ENCODE peak calls at places on chromosomes 1 and 21, in four cellular contexts. One of them, this sample, is unnamed.

GRCh38 chr1:209621329-209621728 is 30.9 kb downstream of the LAMB3 start:
- DNase-seq in K562: no peak
- DNase-seq in GM12878: no peak
- DNase-seq in HepG2: no peak
- DNase-seq in this sample: no peak

GRCh38 chr21:45147473-45148315 is 73.3 kb downstream of the ADARB1 start:
- DNase-seq in K562: peak; percentile 48
- DNase-seq in GM12878: no peak
- DNase-seq in HepG2: no peak
- DNase-seq in this sample: no peak

GRCh38 chr1:68963353-68963752 is 466.5 kb upstream of the DEPDC1 start:
- DNase-seq in K562: no peak
- DNase-seq in GM12878: no peak
- DNase-seq in HepG2: no peak
- DNase-seq in this sample: no peak

GRCh38 chr1:204445860-204446412 is 34.3 kb upstream of the PPP1R15B start:
- DNase-seq in K562: peak; percentile 79
- DNase-seq in GM12878: no peak
- DNase-seq in HepG2: peak; percentile 18
- DNase-seq in this sample: peak; percentile 92

GRCh38 chr1:24418898-24419628 is 3.5 kb downstream of the NIPAL3 start:
- DNase-seq in K562: peak; percentile 72
- DNase-seq in GM12878: no peak
- DNase-seq in HepG2: no peak
- DNase-seq in this sample: no peak

GRCh38 chr1:155929057-155929456 is 5.2 kb downstream of the KHDC4 start:
- DNase-seq in K562: no peak
- DNase-seq in GM12878: no peak
- DNase-seq in HepG2: no peak
- DNase-seq in this sample: no peak

GRCh38 chr1:226681652-226682493 is 57.2 kb downstream of the ITPKB start:
- DNase-seq in K562: no peak
- DNase-seq in GM12878: no peak
- DNase-seq in HepG2: no peak
- DNase-seq in this sample: no peak

GRCh38 chr1:228374711-228375577 is 31.7 kb downstream of the TRIM11 start:
- DNase-seq in K562: no peak
- DNase-seq in GM12878: no peak
- DNase-seq in HepG2: no peak
- DNase-seq in this sample: no peak

GRCh38 chr1:85465099-85465790 is at the start of gene DDAH1:
- DNase-seq in K562: no peak
- DNase-seq in GM12878: no peak
- DNase-seq in HepG2: peak; percentile 29
- DNase-seq in this sample: peak; percentile 72

GRCh38 chr1:94067196-94067595 is 53.8 kb downstream of the ABCA4 start:
- DNase-seq in K562: no peak
- DNase-seq in GM12878: no peak
- DNase-seq in HepG2: no peak
- DNase-seq in this sample: no peak

GRCh38 chr1:17825273-17826164 is 70.4 kb downstream of the ACTL8 start:
- DNase-seq in K562: no peak
- DNase-seq in GM12878: no peak
- DNase-seq in HepG2: no peak
- DNase-seq in this sample: no peak

GRCh38 chr1:97499667-97500066 is 421.2 kb downstream of the DPYD start:
- DNase-seq in K562: no peak
- DNase-seq in GM12878: no peak
- DNase-seq in HepG2: no peak
- DNase-seq in this sample: no peak

GRCh38 chr1:13643017-13643416 is 57.0 kb upstream of the PRDM2 start:
- DNase-seq in K562: no peak
- DNase-seq in GM12878: no peak
- DNase-seq in HepG2: no peak
- DNase-seq in this sample: no peak

GRCh38 chr1:247357062-247357780 is 25.6 kb upstream of the ZNF496 start:
- DNase-seq in K562: no peak
- DNase-seq in GM12878: no peak
- DNase-seq in HepG2: no peak
- DNase-seq in this sample: no peak

GRCh38 chr1:95195046-95195445 is 39.0 kb upstream of the RWDD3 start:
- DNase-seq in K562: no peak
- DNase-seq in GM12878: no peak
- DNase-seq in HepG2: no peak
- DNase-seq in this sample: no peak

GRCh38 chr1:231724876-231725647 is 98.5 kb downstream of the DISC1 start:
- DNase-seq in K562: peak; percentile 74
- DNase-seq in GM12878: no peak
- DNase-seq in HepG2: peak; percentile 57
- DNase-seq in this sample: peak; percentile 70

GRCh38 chr1:12339861-12340557 is 110.2 kb downstream of the VPS13D start:
- DNase-seq in K562: no peak
- DNase-seq in GM12878: no peak
- DNase-seq in HepG2: no peak
- DNase-seq in this sample: no peak

GRCh38 chr1:92340154-92340553 is 41.3 kb downstream of the RPAP2 start:
- DNase-seq in K562: no peak
- DNase-seq in GM12878: no peak
- DNase-seq in HepG2: no peak
- DNase-seq in this sample: no peak

GRCh38 chr1:20426923-20427322 is 59.1 kb downstream of the CAMK2N1 start:
- DNase-seq in K562: no peak
- DNase-seq in GM12878: no peak
- DNase-seq in HepG2: peak; percentile 8
- DNase-seq in this sample: no peak

GRCh38 chr1:36023098-36023769 is 60.7 kb upstream of the TEKT2 start:
- DNase-seq in K562: no peak
- DNase-seq in GM12878: peak; percentile 90
- DNase-seq in HepG2: no peak
- DNase-seq in this sample: no peak

GRCh38 chr21:41437754-41438153 is 11.7 kb downstream of the MX1 start:
- DNase-seq in K562: no peak
- DNase-seq in GM12878: no peak
- DNase-seq in HepG2: no peak
- DNase-seq in this sample: no peak

GRCh38 chr21:17610862-17611261 is 1.8 kb downstream of the BTG3 start:
- DNase-seq in K562: peak; percentile 6
- DNase-seq in GM12878: no peak
- DNase-seq in HepG2: peak; percentile 13
- DNase-seq in this sample: no peak

GRCh38 chr1:212699839-212700596 is at the start of gene BATF3:
- DNase-seq in K562: no peak
- DNase-seq in GM12878: no peak
- DNase-seq in HepG2: no peak
- DNase-seq in this sample: no peak

GRCh38 chr1:74343191-74343590 is 108.0 kb downstream of the TNNI3K start:
- DNase-seq in K562: no peak
- DNase-seq in GM12878: no peak
- DNase-seq in HepG2: no peak
- DNase-seq in this sample: peak; percentile 16

DNA sequence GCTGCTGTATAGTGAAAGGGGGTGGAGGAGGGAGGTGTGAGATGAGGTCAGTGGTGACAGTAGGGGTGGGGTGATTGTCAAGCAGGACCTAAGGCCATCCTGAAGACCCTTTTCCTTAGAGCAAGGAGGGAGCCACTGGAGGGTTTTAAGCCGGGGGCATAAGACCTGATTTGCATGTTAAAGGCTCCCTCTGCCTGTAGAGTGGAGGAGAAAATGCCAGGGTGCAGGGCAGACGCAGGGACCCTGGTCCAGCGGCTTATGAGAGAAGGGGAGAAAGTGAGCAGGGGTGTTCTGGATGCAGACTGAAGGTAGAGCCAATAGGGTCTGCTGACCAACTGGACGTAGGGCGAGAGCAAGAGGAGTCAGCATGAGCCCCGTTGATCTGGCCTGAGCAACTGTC is 154.1 kb downstream of the TRABD2B start:
- DNase-seq in K562: no peak
- DNase-seq in GM12878: no peak
- DNase-seq in HepG2: no peak
- DNase-seq in this sample: no peak
- TF ChIP-seq USF2 in K562: no peak
- TF ChIP-seq USF2 in GM12878: no peak
- TF ChIP-seq USF2 in HepG2: no peak
- TF ChIP-seq USF2 in this sample: no peak

DNA sequence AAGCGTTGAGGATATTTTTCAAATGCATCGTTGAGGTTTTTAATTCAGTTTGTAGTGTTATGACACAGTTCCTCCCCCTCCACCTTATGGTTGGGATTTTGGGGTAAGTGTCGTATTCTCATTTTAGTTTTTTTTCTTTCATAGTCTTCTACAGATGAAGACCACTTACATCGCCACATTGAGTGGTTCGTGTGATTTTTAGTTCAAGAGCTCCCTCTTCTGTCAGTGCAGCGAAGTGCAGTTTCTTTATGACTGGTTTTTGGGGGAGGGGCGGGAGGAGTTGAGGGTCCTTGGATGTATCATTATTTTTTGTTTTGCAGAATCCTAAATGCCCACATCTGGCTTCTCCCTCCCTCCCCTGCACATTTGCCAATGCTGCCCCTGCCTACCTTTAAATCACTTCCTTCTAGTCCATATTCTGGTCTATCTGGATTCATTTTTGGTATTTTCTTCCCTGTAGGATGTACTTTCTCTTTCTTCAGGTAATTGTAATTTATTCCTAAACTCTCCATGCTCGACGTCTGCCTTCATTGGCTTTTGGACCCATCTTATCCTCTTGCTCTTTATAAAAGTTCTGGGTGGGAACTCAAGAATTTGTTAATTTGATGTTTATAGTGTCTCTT is 433.1 kb downstream of the CAMTA1 start:
- DNase-seq in K562: peak; percentile 72
- DNase-seq in GM12878: no peak
- DNase-seq in HepG2: peak; percentile 44
- DNase-seq in this sample: peak; percentile 67
- TF ChIP-seq ESRRA in K562: no peak
- TF ChIP-seq ESRRA in GM12878: no peak
- TF ChIP-seq ESRRA in HepG2: no peak
- TF ChIP-seq ESRRA in this sample: no peak

GRCh38 chr1:241250465-241250864 is 106.5 kb downstream of the RGS7 start:
- DNase-seq in K562: no peak
- DNase-seq in GM12878: no peak
- DNase-seq in HepG2: no peak
- DNase-seq in this sample: no peak

GRCh38 chr1:241253491-241253890 is 103.5 kb downstream of the RGS7 start:
- DNase-seq in K562: no peak
- DNase-seq in GM12878: no peak
- DNase-seq in HepG2: no peak
- DNase-seq in this sample: no peak
- TF ChIP-seq CREB1 in K562: no peak
- TF ChIP-seq CREB1 in GM12878: no peak
- TF ChIP-seq CREB1 in HepG2: no peak
- TF ChIP-seq CREB1 in this sample: no peak

DNA sequence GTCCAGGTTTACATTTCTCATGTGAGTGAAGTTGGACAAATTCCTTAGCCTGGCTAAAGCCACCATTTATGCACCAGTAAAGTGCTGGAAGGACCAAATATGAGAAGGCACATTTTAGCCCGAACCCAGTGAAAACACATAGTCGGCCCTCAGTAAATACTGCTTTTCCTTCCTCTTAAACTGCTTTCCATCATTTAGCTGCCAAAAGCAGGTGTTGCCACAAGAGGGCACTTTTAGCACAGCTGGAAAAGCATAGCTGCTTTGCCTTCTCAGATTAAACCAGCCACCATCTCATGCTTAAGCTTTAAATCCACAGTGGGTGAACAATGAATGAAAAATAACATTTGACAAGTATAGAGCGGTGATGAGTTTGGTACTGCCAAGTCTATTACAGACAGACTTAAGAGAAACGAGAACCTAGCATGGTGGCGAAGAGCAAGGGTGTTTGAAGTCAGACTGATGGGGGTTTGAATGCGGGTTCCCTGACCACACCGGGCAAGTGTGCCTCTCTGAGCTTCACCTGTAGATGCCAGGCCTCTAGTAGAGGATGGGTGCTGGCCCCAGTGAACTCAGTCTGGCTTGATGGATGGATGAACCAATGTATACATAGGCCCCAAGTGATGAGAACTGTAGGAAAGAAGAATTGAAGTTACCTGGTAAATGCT is 57.8 kb downstream of the SLC35D1 start:
- DNase-seq in K562: peak; percentile 43
- DNase-seq in GM12878: peak; percentile 59
- DNase-seq in HepG2: peak; percentile 46
- DNase-seq in this sample: peak; percentile 63
- TF ChIP-seq USF2 in K562: no peak
- TF ChIP-seq USF2 in GM12878: no peak
- TF ChIP-seq USF2 in HepG2: no peak
- TF ChIP-seq USF2 in this sample: no peak

GRCh38 chr1:88504601-88505000 is 179.5 kb upstream of the PKN2 start:
- DNase-seq in K562: no peak
- DNase-seq in GM12878: no peak
- DNase-seq in HepG2: no peak
- DNase-seq in this sample: no peak

GRCh38 chr1:88503656-88504055 is 180.4 kb upstream of the PKN2 start:
- DNase-seq in K562: no peak
- DNase-seq in GM12878: no peak
- DNase-seq in HepG2: no peak
- DNase-seq in this sample: no peak

GRCh38 chr1:88514544-88514943 is 169.5 kb upstream of the PKN2 start:
- DNase-seq in K562: no peak
- DNase-seq in GM12878: no peak
- DNase-seq in HepG2: no peak
- DNase-seq in this sample: no peak

DNA sequence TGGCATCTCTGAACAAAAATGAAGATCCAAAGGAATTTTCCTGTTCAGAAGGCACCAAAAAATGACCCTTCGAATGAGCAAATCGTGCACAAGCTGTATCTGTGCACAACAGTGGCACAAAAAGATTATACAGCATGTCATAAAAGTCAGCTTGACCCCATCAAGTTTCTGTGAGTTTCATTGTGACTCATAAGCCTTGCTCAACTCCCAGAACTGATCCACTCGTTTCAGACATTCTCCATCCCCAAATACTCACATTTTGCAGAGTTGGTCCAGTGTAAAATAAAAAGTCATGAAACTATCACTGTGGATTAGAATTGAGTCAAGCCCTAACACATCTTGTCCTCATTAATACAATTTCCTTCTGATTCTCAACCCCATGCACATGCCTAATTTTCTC is 174.7 kb upstream of the PKN2 start:
- DNase-seq in K562: no peak
- DNase-seq in GM12878: no peak
- DNase-seq in HepG2: no peak
- DNase-seq in this sample: no peak
- TF ChIP-seq ESRRA in K562: no peak
- TF ChIP-seq ESRRA in GM12878: no peak
- TF ChIP-seq ESRRA in HepG2: no peak
- TF ChIP-seq ESRRA in this sample: no peak